ENCODE peak calls at places on chromosomes 6 and 20, in six cellular contexts. W, F, J, P, Z and I are unnamed samples. For H3K27me3, the result is how much of the 10 kb centered on the place peaks cover.

GRCh38 chr6:70998148-70998547 is 41.3 kb upstream of the B3GAT2 start:
- DNase-seq in W (no peak), F (no peak), J (no peak), P (no peak), Z (no peak), I (no peak)

GRCh38 chr6:35594503-35595186 is 81.9 kb upstream of the TULP1 start:
- DNase-seq in W (no peak), F (no peak), J (no peak), P (no peak), Z (no peak), I (no peak)

GRCh38 chr20:61514018-61514755 is 262.1 kb downstream of the CDH4 start:
- DNase-seq in W (no peak), F (no peak), J (no peak), P (no peak), Z (no peak), I (no peak)

GRCh38 chr6:28977351-28978136 is 27.6 kb downstream of the ZNF311 start:
- DNase-seq in W (peak), F (peak), J (no peak), P (peak), Z (no peak), I (no peak)

GRCh38 chr6:45630801-45631200 is 253.1 kb upstream of the SUPT3H start:
- DNase-seq in W (no peak), F (no peak), J (no peak), P (no peak), Z (no peak), I (peak)

GRCh38 chr6:14366880-14367279 is 249.3 kb downstream of the CD83 start:
- DNase-seq in W (no peak), F (no peak), J (no peak), P (no peak), Z (no peak), I (no peak)

GRCh38 chr6:54085526-54085925 is 25.7 kb upstream of the MLIP start:
- DNase-seq in W (no peak), F (no peak), J (peak), P (peak), Z (no peak), I (peak)

GRCh38 chr6:47083586-47084047 is 41.5 kb upstream of the ADGRF1 start:
- DNase-seq in W (no peak), F (peak), J (peak), P (peak), Z (no peak), I (peak)

GRCh38 chr6:43773050-43773956 is 3.3 kb downstream of the VEGFA start:
- DNase-seq in W (peak), F (peak), J (no peak), P (peak), Z (no peak), I (no peak)

GRCh38 chr6:31659649-31660223 is 842 bp downstream of the C6orf47 start:
- DNase-seq in W (no peak), F (peak), J (no peak), P (peak), Z (no peak), I (no peak)

GRCh38 chr20:1451092-1451491 is 15.6 kb downstream of the NSFL1C start:
- DNase-seq in W (no peak), F (peak), J (no peak), P (no peak), Z (no peak), I (no peak)

GRCh38 chr20:38407321-38407720 is 27.8 kb downstream of the SNHG17 start:
- DNase-seq in W (no peak), F (no peak), J (no peak), P (no peak), Z (no peak), I (no peak)

GRCh38 chr20:3038454-3038853 is 5.0 kb upstream of the GNRH2 start:
- DNase-seq in W (no peak), F (no peak), J (no peak), P (no peak), Z (no peak), I (no peak)

GRCh38 chr20:3040086-3040485 is 3.3 kb upstream of the GNRH2 start:
- DNase-seq in W (no peak), F (no peak), J (no peak), P (no peak), Z (no peak), I (no peak)

GRCh38 chr20:3037654-3038053 is 5.8 kb upstream of the GNRH2 start:
- DNase-seq in W (no peak), F (no peak), J (no peak), P (no peak), Z (no peak), I (no peak)

GRCh38 chr20:3041818-3042504 is 1.5 kb upstream of the GNRH2 start:
- DNase-seq in W (no peak), F (no peak), J (no peak), P (peak), Z (no peak), I (no peak)

DNA sequence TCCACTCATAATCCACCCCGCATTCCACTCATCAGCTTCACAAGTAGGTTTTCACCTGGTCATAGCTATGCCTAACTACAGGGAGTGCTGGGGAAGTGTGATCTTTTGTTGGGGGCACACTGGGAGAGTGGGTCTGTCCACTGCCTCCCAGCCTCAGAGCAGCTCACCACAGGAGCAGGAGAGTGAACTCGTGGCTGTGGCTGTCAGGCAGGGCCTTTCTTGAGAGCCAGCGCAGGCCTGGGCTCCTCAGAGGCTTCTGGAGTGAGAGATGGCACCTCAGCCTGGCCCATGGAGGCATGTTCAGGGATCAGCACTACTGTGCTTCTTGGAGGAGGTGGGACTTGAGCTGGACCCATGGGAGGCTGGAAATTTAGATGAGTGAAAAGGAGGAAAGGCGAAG is 4.0 kb upstream of the GNRH2 start:
- DNase-seq in W (no peak), F (no peak), J (no peak), P (no peak), Z (no peak), I (no peak)
- H3K4me3 ChIP-seq in W (no peak), F (no peak), J (no peak), P (no peak), Z (no peak), I (no peak)

GRCh38 chr20:21713470-21713869 is 8.0 kb downstream of the PAX1 start:
- DNase-seq in W (no peak), F (no peak), J (no peak), P (no peak), Z (no peak), I (no peak)

GRCh38 chr20:21712443-21713059 is 7.1 kb downstream of the PAX1 start:
- DNase-seq in W (no peak), F (no peak), J (no peak), P (no peak), Z (no peak), I (no peak)

GRCh38 chr20:21713901-21714296 is 8.4 kb downstream of the PAX1 start:
- DNase-seq in W (no peak), F (no peak), J (no peak), P (no peak), Z (no peak), I (no peak)

GRCh38 chr20:21715193-21715881 is 9.9 kb downstream of the PAX1 start:
- DNase-seq in W (no peak), F (no peak), J (no peak), P (no peak), Z (no peak), I (no peak)

DNA sequence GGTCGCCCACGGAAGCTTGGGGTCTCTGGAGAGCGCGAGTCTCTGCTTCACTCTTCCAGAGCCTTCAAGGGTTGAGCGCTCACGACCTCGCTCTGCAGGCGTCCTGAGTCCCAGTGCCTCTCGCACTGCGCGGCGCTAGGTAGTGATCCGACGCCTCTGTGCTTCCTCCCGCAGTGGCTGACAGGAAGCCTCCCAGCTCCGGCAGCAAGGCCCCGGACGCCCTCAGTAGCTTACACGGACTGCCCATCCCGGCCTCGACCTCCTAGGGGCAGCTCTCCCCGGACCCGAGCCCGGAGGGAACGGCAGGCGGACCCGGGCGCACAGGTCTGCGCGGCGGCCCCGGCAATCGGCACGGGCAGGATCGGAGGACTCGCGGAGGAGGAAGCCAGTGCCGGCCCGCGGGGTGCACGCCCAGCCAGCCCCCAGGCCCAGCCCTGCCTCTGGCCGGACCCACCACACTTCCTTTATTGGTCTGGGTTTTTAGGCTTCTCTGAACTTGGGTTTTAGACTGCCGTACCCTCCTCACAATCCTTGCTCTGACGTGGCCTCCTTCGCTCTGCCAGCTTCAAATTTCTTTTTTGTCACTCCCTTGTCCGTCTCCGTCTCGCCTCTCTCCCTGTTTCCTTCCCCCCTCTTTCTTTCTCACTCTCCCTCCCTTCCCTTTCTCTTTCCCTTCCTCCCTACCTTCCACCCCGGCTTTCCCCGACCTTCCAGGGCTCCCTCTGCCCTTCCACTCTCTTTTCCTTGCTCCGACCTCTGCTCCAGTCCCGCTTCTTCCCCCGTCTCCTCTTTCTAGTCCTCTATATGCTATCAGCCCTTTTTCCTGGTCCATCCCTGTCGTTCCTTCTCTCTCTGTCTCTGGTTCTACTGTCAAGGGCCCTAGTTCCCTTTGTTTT is 9.1 kb downstream of the PAX1 start:
- DNase-seq in W (no peak), F (no peak), J (no peak), P (no peak), Z (no peak), I (no peak)
- H3K27me3 ChIP-seq in W (under half), F (under half), J (under half), P (under half), Z (under half), I (under half)

DNA sequence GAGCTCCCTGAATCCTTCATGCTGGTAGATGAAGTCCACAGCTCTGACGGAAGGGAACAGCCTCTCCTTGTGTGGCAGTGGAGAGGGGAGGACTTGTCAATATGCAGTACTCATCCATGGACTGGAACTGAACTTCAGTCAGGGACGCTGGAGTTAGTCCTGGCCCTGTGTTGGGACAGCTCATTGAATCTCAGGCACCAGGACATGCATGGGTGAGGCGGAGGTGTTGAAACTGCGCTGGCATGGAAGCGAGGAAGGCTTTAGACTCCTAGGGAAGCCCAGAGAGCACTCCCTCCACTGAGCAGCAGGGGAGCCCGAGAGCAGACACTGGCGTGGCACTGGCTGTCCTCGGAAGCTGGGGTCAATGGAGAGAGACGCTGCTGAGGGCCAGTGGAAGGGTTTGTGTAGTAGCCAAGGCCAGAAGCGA is 161.3 kb upstream of the GGTLC1 start:
- DNase-seq in W (no peak), F (no peak), J (no peak), P (no peak), Z (no peak), I (no peak)
- TF ChIP-seq CTCF in W (peak), F (peak), J (peak), P (peak), Z (peak), I (peak)

GRCh38 chr20:51089272-51089671 is 66.4 kb upstream of the KCNG1 start:
- DNase-seq in W (no peak), F (no peak), J (no peak), P (no peak), Z (no peak), I (no peak)

GRCh38 chr20:51085761-51086160 is 62.9 kb upstream of the KCNG1 start:
- DNase-seq in W (no peak), F (no peak), J (no peak), P (no peak), Z (no peak), I (no peak)

GRCh38 chr20:51089840-51090239 is 66.9 kb upstream of the KCNG1 start:
- DNase-seq in W (no peak), F (no peak), J (no peak), P (no peak), Z (no peak), I (no peak)

GRCh38 chr20:51084598-51084997 is 61.7 kb upstream of the KCNG1 start:
- DNase-seq in W (no peak), F (no peak), J (no peak), P (no peak), Z (no peak), I (no peak)

GRCh38 chr20:51087306-51087705 is 64.4 kb upstream of the KCNG1 start:
- DNase-seq in W (no peak), F (no peak), J (no peak), P (no peak), Z (no peak), I (no peak)
- H3K4me3 ChIP-seq in W (no peak), F (no peak), J (no peak), P (no peak), Z (no peak), I (no peak)

DNA sequence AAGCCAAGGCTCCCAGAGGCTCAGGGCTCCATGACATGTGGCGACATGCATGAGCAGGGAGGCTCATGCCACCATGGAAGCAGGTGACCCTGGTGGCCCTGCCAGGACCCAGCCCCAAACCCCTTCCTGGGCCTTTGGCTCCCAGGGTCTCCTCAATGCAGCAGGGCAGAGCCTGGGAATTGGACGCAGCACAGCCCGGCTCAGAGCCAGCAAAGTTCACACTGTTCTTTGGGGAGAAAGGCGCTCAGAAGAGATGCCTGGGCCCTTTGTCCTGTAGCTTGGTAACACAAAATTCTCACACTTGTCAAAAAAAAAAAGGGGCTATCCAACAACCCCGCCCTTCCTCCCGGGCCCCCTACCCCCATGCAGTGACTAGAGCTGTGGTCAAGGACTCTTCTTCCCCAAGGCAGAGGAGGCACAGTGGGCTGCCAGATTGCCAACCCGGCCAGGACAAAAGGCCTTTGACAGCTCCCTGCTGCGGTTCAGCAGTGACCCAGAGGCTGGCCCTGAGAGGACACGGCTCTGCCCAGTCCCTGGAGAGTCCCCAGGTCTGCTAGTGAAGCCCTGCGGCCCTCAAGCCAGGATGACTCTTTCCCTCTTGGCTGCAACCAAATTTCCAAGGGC is 2.0 kb downstream of the NKAIN4 start:
- DNase-seq in W (no peak), F (no peak), J (no peak), P (no peak), Z (no peak), I (no peak)
- H3K27me3 ChIP-seq in W (under half), F (under half), J (under half), P (under half), Z (under half), I (under half)

GRCh38 chr6:104130343-104130742 is 729.4 kb downstream of the HACE1 start:
- DNase-seq in W (no peak), F (no peak), J (no peak), P (no peak), Z (no peak), I (no peak)
- TF ChIP-seq CTCF in W (no peak), F (no peak), J (no peak), P (no peak), Z (no peak), I (no peak)

GRCh38 chr6:106099235-106099537 is 13.1 kb downstream of the PRDM1 start:
- DNase-seq in W (no peak), F (no peak), J (no peak), P (no peak), Z (no peak), I (no peak)
- H3K4me3 ChIP-seq in W (peak), F (no peak), J (peak), P (peak), Z (no peak), I (peak)

DNA sequence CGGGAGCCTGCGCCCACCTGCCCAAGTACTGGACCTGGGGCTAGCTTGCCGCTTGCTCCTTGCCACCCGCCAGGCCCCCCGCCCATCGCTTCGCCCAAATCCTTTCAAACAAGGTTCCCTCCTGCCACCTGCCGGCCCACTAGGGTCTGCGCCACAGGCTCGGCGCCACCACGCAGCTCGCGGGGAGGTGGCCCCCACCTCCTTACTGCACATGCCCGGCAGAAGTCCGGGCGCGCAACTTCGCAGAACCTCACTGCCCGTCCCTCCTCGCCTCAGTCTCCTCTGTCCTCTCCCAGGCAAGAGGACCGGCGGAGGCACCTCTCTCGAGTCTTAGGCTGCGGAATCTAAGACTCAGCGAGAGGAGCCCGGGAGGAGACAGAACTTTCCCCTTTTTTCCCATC is 11.2 kb downstream of the GNAS-AS1 start:
- DNase-seq in W (peak), F (peak), J (no peak), P (no peak), Z (no peak), I (no peak)
- H3K27me3 ChIP-seq in W (under half), F (under half), J (under half), P (under half), Z (under half), I (under half)